ENCODE peak calls at places on chromosome 12, in eight cellular contexts. One of them, this sample, is unnamed.

GRCh38 chr12:78146365-78146772 is 315.7 kb downstream of the NAV3 start:
- DNase-seq in sigmoid colon: no peak
- DNase-seq in H1: no peak
- DNase-seq in breast epithelium: no peak
- DNase-seq in GM23338: peak
- DNase-seq in SK-N-SH: peak
- DNase-seq in HepG2: peak
- DNase-seq in prostate gland: no peak
- DNase-seq in this sample: no peak

GRCh38 chr12:3236345-3237153 is 159.4 kb downstream of the TSPAN9 start:
- DNase-seq in sigmoid colon: no peak
- DNase-seq in H1: no peak
- DNase-seq in breast epithelium: no peak
- DNase-seq in GM23338: peak
- DNase-seq in SK-N-SH: peak
- DNase-seq in HepG2: peak
- DNase-seq in prostate gland: no peak
- DNase-seq in this sample: no peak

GRCh38 chr12:27822076-27822712 is 42.2 kb upstream of the MANSC4 start:
- DNase-seq in sigmoid colon: no peak
- DNase-seq in H1: no peak
- DNase-seq in breast epithelium: no peak
- DNase-seq in GM23338: no peak
- DNase-seq in SK-N-SH: no peak
- DNase-seq in HepG2: no peak
- DNase-seq in prostate gland: no peak
- DNase-seq in this sample: no peak

GRCh38 chr12:51818567-51819300 is 29.8 kb downstream of the FIGNL2 start:
- DNase-seq in sigmoid colon: no peak
- DNase-seq in H1: no peak
- DNase-seq in breast epithelium: no peak
- DNase-seq in GM23338: no peak
- DNase-seq in SK-N-SH: no peak
- DNase-seq in HepG2: no peak
- DNase-seq in prostate gland: no peak
- DNase-seq in this sample: no peak

GRCh38 chr12:1758887-1759286 is 61.5 kb upstream of the LRTM2 start:
- DNase-seq in sigmoid colon: no peak
- DNase-seq in H1: no peak
- DNase-seq in breast epithelium: no peak
- DNase-seq in GM23338: no peak
- DNase-seq in SK-N-SH: no peak
- DNase-seq in HepG2: peak
- DNase-seq in prostate gland: no peak
- DNase-seq in this sample: no peak

GRCh38 chr12:104929926-104930325 is 28.2 kb downstream of the SLC41A2 start:
- DNase-seq in sigmoid colon: no peak
- DNase-seq in H1: no peak
- DNase-seq in breast epithelium: no peak
- DNase-seq in GM23338: no peak
- DNase-seq in SK-N-SH: no peak
- DNase-seq in HepG2: no peak
- DNase-seq in prostate gland: no peak
- DNase-seq in this sample: no peak

GRCh38 chr12:96473394-96474093 is 15.8 kb upstream of the CFAP54 start:
- DNase-seq in sigmoid colon: no peak
- DNase-seq in H1: no peak
- DNase-seq in breast epithelium: no peak
- DNase-seq in GM23338: no peak
- DNase-seq in SK-N-SH: no peak
- DNase-seq in HepG2: no peak
- DNase-seq in prostate gland: no peak
- DNase-seq in this sample: no peak

GRCh38 chr12:53128780-53129747 is 25.8 kb downstream of the SOAT2 start:
- DNase-seq in sigmoid colon: no peak
- DNase-seq in H1: peak
- DNase-seq in breast epithelium: no peak
- DNase-seq in GM23338: no peak
- DNase-seq in SK-N-SH: no peak
- DNase-seq in HepG2: no peak
- DNase-seq in prostate gland: no peak
- DNase-seq in this sample: no peak

GRCh38 chr12:25311501-25311900 is 60.8 kb upstream of the KRAS start:
- DNase-seq in sigmoid colon: no peak
- DNase-seq in H1: no peak
- DNase-seq in breast epithelium: no peak
- DNase-seq in GM23338: no peak
- DNase-seq in SK-N-SH: no peak
- DNase-seq in HepG2: no peak
- DNase-seq in prostate gland: no peak
- DNase-seq in this sample: no peak

GRCh38 chr12:117023998-117024960 is 74.9 kb downstream of the TESC start:
- DNase-seq in sigmoid colon: peak
- DNase-seq in H1: no peak
- DNase-seq in breast epithelium: no peak
- DNase-seq in GM23338: no peak
- DNase-seq in SK-N-SH: no peak
- DNase-seq in HepG2: no peak
- DNase-seq in prostate gland: no peak
- DNase-seq in this sample: peak

GRCh38 chr12:117024961-117025480 is 74.2 kb downstream of the TESC start:
- DNase-seq in sigmoid colon: peak
- DNase-seq in H1: no peak
- DNase-seq in breast epithelium: no peak
- DNase-seq in GM23338: no peak
- DNase-seq in SK-N-SH: no peak
- DNase-seq in HepG2: no peak
- DNase-seq in prostate gland: no peak
- DNase-seq in this sample: peak

GRCh38 chr12:117026921-117027250 is 72.3 kb downstream of the TESC start:
- DNase-seq in sigmoid colon: peak
- DNase-seq in H1: no peak
- DNase-seq in breast epithelium: no peak
- DNase-seq in GM23338: no peak
- DNase-seq in SK-N-SH: no peak
- DNase-seq in HepG2: no peak
- DNase-seq in prostate gland: no peak
- DNase-seq in this sample: peak

GRCh38 chr12:117026343-117026742 is 72.9 kb downstream of the TESC start:
- DNase-seq in sigmoid colon: peak
- DNase-seq in H1: no peak
- DNase-seq in breast epithelium: no peak
- DNase-seq in GM23338: no peak
- DNase-seq in SK-N-SH: no peak
- DNase-seq in HepG2: no peak
- DNase-seq in prostate gland: no peak
- DNase-seq in this sample: peak

DNA sequence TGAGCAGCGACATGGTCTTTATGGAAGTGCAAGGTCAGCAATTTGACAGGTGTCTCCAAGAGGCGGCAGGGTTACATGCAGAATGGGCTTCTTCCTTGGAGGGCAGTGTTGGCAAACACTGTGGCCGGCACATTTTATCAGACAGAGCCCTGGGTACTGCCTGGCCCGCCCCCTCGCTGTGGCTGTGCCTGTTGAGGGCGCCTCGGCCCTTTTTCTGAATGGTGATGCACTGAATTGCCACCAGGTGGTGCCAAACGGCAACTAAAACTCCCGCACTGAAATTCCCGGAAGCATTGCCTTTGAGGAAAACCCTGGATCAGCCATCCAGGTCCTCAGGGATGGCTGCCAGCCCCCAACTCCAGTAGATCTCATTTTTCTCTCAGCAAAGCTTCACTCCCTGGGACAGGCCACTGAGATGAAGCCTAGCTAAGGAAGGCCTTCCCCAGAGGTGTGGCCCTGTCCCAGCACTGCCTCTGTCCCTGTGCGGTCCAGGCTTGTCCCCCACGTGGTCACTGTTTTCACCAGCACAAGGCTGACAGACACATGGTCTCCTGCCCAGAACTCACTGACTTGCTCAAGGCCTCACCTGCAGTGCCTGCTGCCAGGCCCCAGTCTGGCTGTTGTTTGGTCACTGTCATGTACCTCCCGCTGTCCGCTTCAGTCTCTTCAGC is 73.6 kb downstream of the TESC start:
- DNase-seq in sigmoid colon: peak
- DNase-seq in H1: peak
- DNase-seq in breast epithelium: no peak
- DNase-seq in GM23338: peak
- DNase-seq in SK-N-SH: peak
- DNase-seq in HepG2: peak
- DNase-seq in prostate gland: peak
- DNase-seq in this sample: peak
- TF ChIP-seq POLR2AphosphoS5 in sigmoid colon: no peak
- TF ChIP-seq POLR2AphosphoS5 in H1: no peak
- TF ChIP-seq POLR2AphosphoS5 in breast epithelium: no peak
- TF ChIP-seq POLR2AphosphoS5 in GM23338: no peak
- TF ChIP-seq POLR2AphosphoS5 in SK-N-SH: no peak
- TF ChIP-seq POLR2AphosphoS5 in HepG2: no peak
- TF ChIP-seq POLR2AphosphoS5 in prostate gland: peak
- TF ChIP-seq POLR2AphosphoS5 in this sample: peak

GRCh38 chr12:63811755-63812154 is 32.0 kb downstream of the RXYLT1 start:
- DNase-seq in sigmoid colon: no peak
- DNase-seq in H1: no peak
- DNase-seq in breast epithelium: no peak
- DNase-seq in GM23338: no peak
- DNase-seq in SK-N-SH: no peak
- DNase-seq in HepG2: no peak
- DNase-seq in prostate gland: no peak
- DNase-seq in this sample: no peak
- TF ChIP-seq POLR2AphosphoS5 in sigmoid colon: no peak
- TF ChIP-seq POLR2AphosphoS5 in H1: no peak
- TF ChIP-seq POLR2AphosphoS5 in breast epithelium: no peak
- TF ChIP-seq POLR2AphosphoS5 in GM23338: no peak
- TF ChIP-seq POLR2AphosphoS5 in SK-N-SH: no peak
- TF ChIP-seq POLR2AphosphoS5 in HepG2: no peak
- TF ChIP-seq POLR2AphosphoS5 in prostate gland: no peak
- TF ChIP-seq POLR2AphosphoS5 in this sample: no peak

GRCh38 chr12:6322969-6323339 is 12.5 kb downstream of the PLEKHG6 start:
- DNase-seq in sigmoid colon: no peak
- DNase-seq in H1: no peak
- DNase-seq in breast epithelium: no peak
- DNase-seq in GM23338: no peak
- DNase-seq in SK-N-SH: no peak
- DNase-seq in HepG2: no peak
- DNase-seq in prostate gland: no peak
- DNase-seq in this sample: no peak

GRCh38 chr12:6321905-6322304 is 11.4 kb downstream of the PLEKHG6 start:
- DNase-seq in sigmoid colon: no peak
- DNase-seq in H1: no peak
- DNase-seq in breast epithelium: no peak
- DNase-seq in GM23338: no peak
- DNase-seq in SK-N-SH: no peak
- DNase-seq in HepG2: peak
- DNase-seq in prostate gland: no peak
- DNase-seq in this sample: no peak

GRCh38 chr12:6322352-6322751 is 11.9 kb downstream of the PLEKHG6 start:
- DNase-seq in sigmoid colon: no peak
- DNase-seq in H1: no peak
- DNase-seq in breast epithelium: no peak
- DNase-seq in GM23338: no peak
- DNase-seq in SK-N-SH: no peak
- DNase-seq in HepG2: no peak
- DNase-seq in prostate gland: no peak
- DNase-seq in this sample: no peak

GRCh38 chr12:6323995-6324711 is 13.7 kb downstream of the PLEKHG6 start:
- DNase-seq in sigmoid colon: no peak
- DNase-seq in H1: no peak
- DNase-seq in breast epithelium: no peak
- DNase-seq in GM23338: no peak
- DNase-seq in SK-N-SH: no peak
- DNase-seq in HepG2: no peak
- DNase-seq in prostate gland: no peak
- DNase-seq in this sample: no peak

DNA sequence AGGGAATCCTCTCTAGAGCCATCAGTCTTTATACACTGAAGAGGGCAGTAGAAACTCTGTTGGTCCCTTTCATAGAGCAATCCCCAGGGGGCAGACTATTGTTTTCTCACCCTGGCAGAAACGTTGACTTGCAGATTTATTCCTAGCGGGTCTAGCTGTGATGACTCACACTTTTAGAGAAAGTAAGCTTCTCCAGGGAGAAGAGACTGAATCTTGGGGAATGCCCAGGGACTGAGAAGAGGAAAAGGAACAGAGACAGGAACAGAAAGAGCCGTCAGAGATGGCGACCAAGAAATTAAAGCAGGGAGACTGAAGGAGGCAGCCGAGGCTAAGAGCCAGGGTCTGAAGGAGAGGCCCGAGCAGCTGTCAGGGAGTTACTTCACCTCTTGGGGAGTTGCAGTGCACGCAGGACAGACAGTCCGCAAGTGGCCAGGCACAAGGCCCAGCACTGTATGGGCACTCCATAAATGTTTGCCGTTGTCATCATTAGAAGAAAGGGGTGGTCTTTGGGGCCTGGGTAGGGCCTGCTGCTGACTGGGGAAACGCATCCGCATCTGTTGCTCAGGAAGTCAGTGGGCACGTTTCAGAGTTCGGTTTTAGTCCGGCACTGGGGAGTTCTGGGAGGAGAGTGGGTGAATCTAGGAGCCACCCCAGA is 13.0 kb downstream of the PLEKHG6 start:
- DNase-seq in sigmoid colon: peak
- DNase-seq in H1: no peak
- DNase-seq in breast epithelium: no peak
- DNase-seq in GM23338: peak
- DNase-seq in SK-N-SH: peak
- DNase-seq in HepG2: peak
- DNase-seq in prostate gland: no peak
- DNase-seq in this sample: peak
- TF ChIP-seq POLR2AphosphoS5 in sigmoid colon: peak
- TF ChIP-seq POLR2AphosphoS5 in H1: peak
- TF ChIP-seq POLR2AphosphoS5 in breast epithelium: peak
- TF ChIP-seq POLR2AphosphoS5 in GM23338: peak
- TF ChIP-seq POLR2AphosphoS5 in SK-N-SH: peak
- TF ChIP-seq POLR2AphosphoS5 in HepG2: no peak
- TF ChIP-seq POLR2AphosphoS5 in prostate gland: peak
- TF ChIP-seq POLR2AphosphoS5 in this sample: no peak

DNA sequence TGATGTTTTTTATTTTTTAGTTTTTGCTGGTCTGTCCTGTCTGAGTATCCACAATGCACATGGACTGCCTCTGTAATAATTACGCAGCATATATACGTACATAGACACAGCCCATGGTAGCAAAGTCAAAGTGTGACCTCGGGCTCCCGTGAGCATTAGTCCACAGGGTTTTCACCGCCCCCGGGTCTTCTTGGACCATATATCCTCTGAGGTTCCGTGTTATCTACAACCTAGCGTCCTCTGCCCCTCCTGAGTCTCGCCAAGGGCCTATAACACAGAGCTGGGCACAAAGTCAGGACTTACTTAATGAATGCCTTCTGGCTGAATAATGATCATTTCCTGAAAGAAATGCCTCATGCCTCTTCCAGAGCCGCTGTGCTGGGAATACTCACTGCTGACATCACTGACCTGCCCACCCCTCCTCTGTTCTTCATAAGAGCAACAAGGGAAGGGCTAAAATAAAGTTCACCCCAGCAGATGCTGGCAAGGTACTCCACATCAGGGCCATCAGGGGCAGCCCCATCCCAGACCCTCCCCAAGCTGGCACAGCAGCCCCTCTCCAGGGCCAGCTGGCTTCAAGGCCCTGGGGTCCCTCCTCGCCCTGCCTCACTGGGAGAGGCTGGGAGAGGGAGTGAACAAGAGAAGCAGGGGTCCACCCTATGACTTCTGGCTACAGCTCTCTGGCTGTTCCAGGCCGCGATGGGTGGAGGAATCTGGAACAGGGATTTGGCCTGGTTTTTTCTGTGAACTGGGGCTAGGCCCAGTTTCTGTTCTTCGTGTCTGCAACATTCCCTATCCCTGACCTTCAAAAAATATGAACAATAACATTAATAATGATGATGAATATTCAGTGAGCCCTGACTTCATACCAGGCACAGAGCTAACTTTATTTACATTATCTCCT is 7.9 kb downstream of the HDAC7 start:
- DNase-seq in sigmoid colon: peak
- DNase-seq in H1: no peak
- DNase-seq in breast epithelium: no peak
- DNase-seq in GM23338: no peak
- DNase-seq in SK-N-SH: no peak
- DNase-seq in HepG2: no peak
- DNase-seq in prostate gland: no peak
- DNase-seq in this sample: no peak
- TF ChIP-seq POLR2AphosphoS5 in sigmoid colon: peak
- TF ChIP-seq POLR2AphosphoS5 in H1: no peak
- TF ChIP-seq POLR2AphosphoS5 in breast epithelium: peak
- TF ChIP-seq POLR2AphosphoS5 in GM23338: no peak
- TF ChIP-seq POLR2AphosphoS5 in SK-N-SH: no peak
- TF ChIP-seq POLR2AphosphoS5 in HepG2: no peak
- TF ChIP-seq POLR2AphosphoS5 in prostate gland: no peak
- TF ChIP-seq POLR2AphosphoS5 in this sample: peak